ENCODE peak calls at places on chromosome 1, in five cellular contexts. B, L, G, E and M are unnamed samples.

GRCh38 chr1:237124856-237125462 is 83.0 kb downstream of the RYR2 start:
- DNase-seq in L (no peak), E (no peak), G (no peak), B (peak; percentile 9), M (no peak)

GRCh38 chr1:167084739-167085138 is 5.4 kb downstream of the GPA33 start:
- DNase-seq in G (no peak), E (no peak), B (no peak), L (no peak), M (no peak)

GRCh38 chr1:147241955-147242448 is 482 bp upstream of the CHD1L start:
- DNase-seq in B (no peak), E (no peak), L (no peak), G (no peak), M (no peak)

GRCh38 chr1:167227934-167228378 is 7.3 kb downstream of the POU2F1 start:
- DNase-seq in B (no peak), E (no peak), L (no peak), G (peak; percentile 11), M (no peak)

GRCh38 chr1:30976143-30976542 is 67.6 kb upstream of the SDC3 start:
- DNase-seq in G (no peak), E (no peak), B (peak; percentile 44), L (no peak), M (no peak)

GRCh38 chr1:113459279-113459678 is 69.0 kb downstream of the MAGI3 start:
- DNase-seq in L (no peak), E (no peak), G (no peak), B (peak; percentile 39), M (no peak)

GRCh38 chr1:218346391-218347204 is 1.5 kb downstream of the TGFB2 start:
- DNase-seq in L (no peak), G (peak; percentile 33), E (no peak), B (peak; percentile 44), M (no peak)

GRCh38 chr1:208269338-208269666 is 25.1 kb upstream of the PLXNA2 start:
- DNase-seq in E (no peak), G (no peak), B (no peak), L (no peak), M (no peak)

GRCh38 chr1:44805311-44806024 is 1.7 kb downstream of the DYNLT4 start:
- DNase-seq in E (peak; percentile 13), G (no peak), L (no peak), B (no peak), M (no peak)

GRCh38 chr1:206591236-206591635 is 21.0 kb downstream of the EIF2D start:
- DNase-seq in E (no peak), B (no peak), G (no peak), L (no peak), M (no peak)

GRCh38 chr1:231973840-231974239 is 347.2 kb downstream of the DISC1 start:
- DNase-seq in B (no peak), G (no peak), L (no peak), E (no peak), M (no peak)

GRCh38 chr1:164772635-164773034 is 213.7 kb downstream of the PBX1 start:
- DNase-seq in G (peak; percentile 84), B (peak; percentile 88), L (no peak), E (peak; percentile 53), M (peak; percentile 86)

GRCh38 chr1:32817815-32818786 is 648 bp downstream of the S100PBP start:
- DNase-seq in B (peak; percentile 40), E (peak; percentile 83), G (peak; percentile 76), L (peak; percentile 23), M (no peak)

GRCh38 chr1:207804746-207805468 is 53.1 kb downstream of the CD46 start:
- DNase-seq in L (no peak), B (no peak), E (no peak), G (no peak), M (no peak)

GRCh38 chr1:246164764-246165163 is 342.3 kb downstream of the SMYD3 start:
- DNase-seq in G (no peak), E (no peak), L (no peak), B (no peak), M (no peak)

GRCh38 chr1:19405761-19406481 is 79.4 kb downstream of the CAPZB start:
- DNase-seq in E (no peak), L (no peak), G (no peak), B (peak; percentile 42), M (no peak)

GRCh38 chr1:50348449-50349241 is 74.6 kb downstream of the DMRTA2 start:
- DNase-seq in L (peak; percentile 10), G (peak; percentile 35), E (no peak), B (peak; percentile 77), M (peak; percentile 39)

GRCh38 chr1:3981746-3982505 is 81.9 kb upstream of the C1orf174 start:
- DNase-seq in E (no peak), G (no peak), L (no peak), B (no peak), M (no peak)

GRCh38 chr1:202131956-202132821 is 9.5 kb downstream of the GPR37L1 start:
- DNase-seq in E (peak; percentile 68), G (peak; percentile 57), L (no peak), B (no peak), M (no peak)

GRCh38 chr1:54355931-54356679 is 50.1 kb downstream of the SSBP3 start:
- DNase-seq in B (no peak), L (no peak), E (no peak), G (no peak), M (no peak)

GRCh38 chr1:243754348-243754747 is 95.7 kb downstream of the AKT3 start:
- DNase-seq in B (no peak), E (no peak), L (no peak), G (no peak), M (no peak)

GRCh38 chr1:75438355-75438754 is 172.6 kb downstream of the SLC44A5 start:
- DNase-seq in G (no peak), L (no peak), B (no peak), E (no peak), M (no peak)

GRCh38 chr1:153991151-153991472 is 550 bp downstream of the RPS27 start:
- DNase-seq in B (no peak), G (no peak), E (no peak), L (no peak), M (no peak)

GRCh38 chr1:1433804-1434130 is 1.7 kb upstream of the VWA1 start:
- DNase-seq in G (peak; percentile 61), L (no peak), B (no peak), E (no peak), M (no peak)

GRCh38 chr1:16167331-16168143 is 11.7 kb upstream of the EPHA2 start:
- DNase-seq in L (peak; percentile 45), G (peak; percentile 85), E (no peak), B (no peak), M (no peak)

GRCh38 chr1:216566809-216567208 is 143.6 kb upstream of the USH2A start:
- DNase-seq in G (no peak), E (no peak), L (no peak), B (peak; percentile 64), M (no peak)

GRCh38 chr1:8981169-8981568 is 35.5 kb downstream of the CA6 start:
- DNase-seq in G (no peak), E (no peak), L (no peak), B (no peak), M (no peak)

GRCh38 chr1:12600335-12600734 is 17.7 kb downstream of the DHRS3 start:
- DNase-seq in E (peak; percentile 84), L (no peak), G (no peak), B (no peak), M (no peak)

GRCh38 chr1:5370321-5370720 is 621.9 kb downstream of the NPHP4 start:
- DNase-seq in G (no peak), L (no peak), E (no peak), B (no peak), M (no peak)

GRCh38 chr1:229537894-229538293 is 20.6 kb downstream of the ABCB10 start:
- DNase-seq in L (no peak), B (no peak), E (no peak), G (no peak), M (no peak)
- H3K36me3 ChIP-seq in L (peaks cover 11% of the 10 kb centered on the region), B (peaks cover 2% of the 10 kb centered on the region), E (peaks cover 88% of the 10 kb centered on the region), G (no peaks in the 10 kb centered on the region), M (peaks cover 1% of the 10 kb centered on the region)

DNA sequence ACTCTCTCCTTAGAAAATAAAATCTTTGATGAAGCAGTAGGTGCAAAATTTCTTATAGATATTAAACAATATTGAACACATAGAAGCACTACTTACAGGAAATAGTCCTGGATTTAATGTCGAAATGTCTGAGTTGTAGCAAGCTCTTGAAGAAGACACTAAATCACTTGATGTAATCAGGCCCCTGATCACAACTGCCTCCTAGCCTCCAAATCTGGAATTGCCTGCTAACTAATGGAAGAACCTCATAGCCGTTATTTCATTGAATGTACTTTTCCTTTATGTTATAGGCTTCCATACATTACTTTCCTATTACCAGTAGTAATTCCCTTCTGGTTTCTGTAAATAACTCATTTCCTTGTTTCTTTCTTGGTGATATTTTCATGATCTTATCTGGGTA is 675.7 kb upstream of the CHRM3 start:
- DNase-seq in G (no peak), L (no peak), E (no peak), B (peak; percentile 6), M (no peak)
- TF ChIP-seq CTCF in G (no peak), L (no peak), E (no peak), B (no peak), M (peak; percentile 1)

DNA sequence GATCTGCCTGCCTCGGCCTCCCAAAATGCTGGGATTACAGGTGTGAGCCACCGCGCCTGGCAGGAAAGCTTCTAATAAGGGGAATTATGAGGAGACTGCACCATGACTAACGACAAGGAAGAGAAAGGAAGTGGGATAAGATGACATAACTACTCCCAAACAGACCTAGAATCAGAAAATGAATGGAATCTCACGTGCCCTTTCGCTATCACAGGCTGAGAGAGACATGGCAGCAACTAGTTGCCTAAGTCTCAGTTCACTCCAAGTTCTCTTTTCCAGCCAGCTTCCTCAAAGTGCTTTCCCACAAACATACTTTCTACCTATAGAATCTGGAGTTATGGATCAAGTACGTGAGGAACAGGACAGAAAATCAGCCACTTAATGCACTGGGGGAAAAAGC is 2.0 kb downstream of the PI4KB start:
- DNase-seq in G (no peak), E (no peak), L (no peak), B (no peak), M (no peak)
- H3K36me3 ChIP-seq in G (peaks cover 11% of the 10 kb centered on the region), E (peaks cover 52% of the 10 kb centered on the region), L (peaks cover 14% of the 10 kb centered on the region), B (peaks cover 8% of the 10 kb centered on the region), M (no peaks in the 10 kb centered on the region)

GRCh38 chr1:14282583-14283186 is 315.8 kb upstream of the KAZN start:
- DNase-seq in B (no peak), G (no peak), L (no peak), E (no peak), M (peak; percentile 43)

DNA sequence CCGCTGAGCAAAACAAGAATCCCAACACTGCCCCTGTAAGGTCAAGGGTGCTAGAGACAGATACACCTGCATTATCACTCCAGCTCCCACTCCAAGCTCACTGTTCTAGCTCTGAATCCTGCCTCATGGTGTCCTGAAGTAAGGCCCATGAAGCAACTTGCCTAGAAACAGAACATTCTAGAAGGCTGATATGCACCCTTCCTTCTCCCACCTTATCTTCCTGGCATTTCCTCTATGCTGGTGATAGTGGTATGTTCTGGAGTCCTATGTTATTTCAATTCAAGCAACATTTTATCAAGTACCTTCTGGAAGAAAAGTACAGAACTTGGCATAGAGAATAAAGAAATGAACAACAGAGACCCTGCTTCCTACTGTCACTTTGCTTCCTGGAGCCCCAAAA is 317.1 kb upstream of the KAZN start:
- DNase-seq in L (no peak), B (no peak), G (no peak), E (no peak), M (no peak)
- TF ChIP-seq CTCF in L (no peak), B (no peak), G (no peak), E (no peak), M (no peak)

GRCh38 chr1:160158534-160158933 is 7.1 kb downstream of the ATP1A4 start:
- DNase-seq in B (no peak), G (no peak), L (no peak), E (no peak), M (no peak)
- H3K36me3 ChIP-seq in B (no peaks in the 10 kb centered on the region), G (no peaks in the 10 kb centered on the region), L (no peaks in the 10 kb centered on the region), E (no peaks in the 10 kb centered on the region), M (no peaks in the 10 kb centered on the region)

GRCh38 chr1:185652348-185652747 is 81.8 kb upstream of the HMCN1 start:
- DNase-seq in B (peak; percentile 10), G (no peak), E (no peak), L (no peak), M (no peak)
- TF ChIP-seq CTCF in B (peak; percentile 14), G (no peak), E (no peak), L (no peak), M (peak; percentile 11)